ENCODE peak calls at places on chromosomes 13 and 19, in ten cellular contexts. One of them, this sample, is unnamed. For H3K4me1 and H3K36me3, the result is how much of the 10 kb centered on the place peaks cover.

GRCh38 chr19:49858591-49858985 is 7.6 kb downstream of the PTOV1 start:
- DNase-seq in breast epithelium: no peak
- DNase-seq in colonic mucosa: no peak
- DNase-seq in ascending aorta: no peak
- DNase-seq in Peyer's patch: no peak
- DNase-seq in cardiac muscle cell: no peak
- DNase-seq in tibial artery: no peak
- DNase-seq in psoas muscle: peak
- DNase-seq in effector memory CD4-positive, alpha-beta T cell: no peak
- DNase-seq in right lobe of liver: peak
- DNase-seq in this sample: no peak

GRCh38 chr13:73535341-73535740 is 476.5 kb downstream of the KLF5 start:
- DNase-seq in breast epithelium: no peak
- DNase-seq in tibial artery: no peak
- DNase-seq in ascending aorta: no peak
- DNase-seq in right lobe of liver: no peak
- DNase-seq in effector memory CD4-positive, alpha-beta T cell: no peak
- DNase-seq in psoas muscle: no peak
- DNase-seq in cardiac muscle cell: no peak
- DNase-seq in colonic mucosa: no peak
- DNase-seq in Peyer's patch: no peak
- DNase-seq in this sample: no peak

GRCh38 chr19:5804516-5805464 is at the start of gene NRTN:
- DNase-seq in tibial artery: no peak
- DNase-seq in right lobe of liver: peak
- DNase-seq in effector memory CD4-positive, alpha-beta T cell: peak
- DNase-seq in cardiac muscle cell: no peak
- DNase-seq in Peyer's patch: peak
- DNase-seq in ascending aorta: no peak
- DNase-seq in psoas muscle: no peak
- DNase-seq in breast epithelium: no peak
- DNase-seq in colonic mucosa: peak
- DNase-seq in this sample: peak

GRCh38 chr13:107866007-107866665 is 349.2 kb downstream of the LIG4 start:
- DNase-seq in right lobe of liver: no peak
- DNase-seq in Peyer's patch: no peak
- DNase-seq in ascending aorta: no peak
- DNase-seq in psoas muscle: no peak
- DNase-seq in breast epithelium: no peak
- DNase-seq in colonic mucosa: no peak
- DNase-seq in tibial artery: no peak
- DNase-seq in effector memory CD4-positive, alpha-beta T cell: no peak
- DNase-seq in cardiac muscle cell: peak
- DNase-seq in this sample: peak

GRCh38 chr13:33345842-33346241 is 60.3 kb upstream of the STARD13 start:
- DNase-seq in colonic mucosa: no peak
- DNase-seq in Peyer's patch: no peak
- DNase-seq in right lobe of liver: no peak
- DNase-seq in tibial artery: no peak
- DNase-seq in effector memory CD4-positive, alpha-beta T cell: no peak
- DNase-seq in psoas muscle: no peak
- DNase-seq in cardiac muscle cell: no peak
- DNase-seq in breast epithelium: no peak
- DNase-seq in ascending aorta: no peak
- DNase-seq in this sample: no peak

GRCh38 chr13:32903720-32904119 is 112.5 kb upstream of the KL start:
- DNase-seq in Peyer's patch: no peak
- DNase-seq in breast epithelium: no peak
- DNase-seq in psoas muscle: peak
- DNase-seq in colonic mucosa: no peak
- DNase-seq in right lobe of liver: no peak
- DNase-seq in ascending aorta: no peak
- DNase-seq in tibial artery: no peak
- DNase-seq in effector memory CD4-positive, alpha-beta T cell: no peak
- DNase-seq in cardiac muscle cell: no peak
- DNase-seq in this sample: no peak

GRCh38 chr13:30900952-30901749 is 4.9 kb upstream of the MEDAG start:
- DNase-seq in right lobe of liver: no peak
- DNase-seq in psoas muscle: no peak
- DNase-seq in cardiac muscle cell: no peak
- DNase-seq in tibial artery: no peak
- DNase-seq in breast epithelium: no peak
- DNase-seq in effector memory CD4-positive, alpha-beta T cell: no peak
- DNase-seq in ascending aorta: no peak
- DNase-seq in Peyer's patch: no peak
- DNase-seq in colonic mucosa: no peak
- DNase-seq in this sample: no peak

GRCh38 chr19:28045621-28046020 is 1167.3 kb downstream of the UQCRFS1 start:
- DNase-seq in breast epithelium: no peak
- DNase-seq in tibial artery: no peak
- DNase-seq in cardiac muscle cell: no peak
- DNase-seq in colonic mucosa: no peak
- DNase-seq in ascending aorta: no peak
- DNase-seq in psoas muscle: no peak
- DNase-seq in right lobe of liver: no peak
- DNase-seq in effector memory CD4-positive, alpha-beta T cell: no peak
- DNase-seq in Peyer's patch: no peak
- DNase-seq in this sample: no peak

GRCh38 chr19:8242212-8242821 is 33.1 kb downstream of the CERS4 start:
- DNase-seq in colonic mucosa: no peak
- DNase-seq in ascending aorta: no peak
- DNase-seq in Peyer's patch: no peak
- DNase-seq in tibial artery: no peak
- DNase-seq in breast epithelium: no peak
- DNase-seq in psoas muscle: no peak
- DNase-seq in cardiac muscle cell: no peak
- DNase-seq in effector memory CD4-positive, alpha-beta T cell: no peak
- DNase-seq in right lobe of liver: no peak
- DNase-seq in this sample: no peak

GRCh38 chr13:43786766-43787517 is at the start of gene ENOX1:
- DNase-seq in psoas muscle: peak
- DNase-seq in right lobe of liver: peak
- DNase-seq in effector memory CD4-positive, alpha-beta T cell: no peak
- DNase-seq in breast epithelium: no peak
- DNase-seq in Peyer's patch: no peak
- DNase-seq in cardiac muscle cell: peak
- DNase-seq in colonic mucosa: peak
- DNase-seq in tibial artery: peak
- DNase-seq in ascending aorta: no peak
- DNase-seq in this sample: peak

GRCh38 chr13:74683411-74683810 is 549.2 kb upstream of the KLF12 start:
- DNase-seq in cardiac muscle cell: peak
- DNase-seq in right lobe of liver: no peak
- DNase-seq in tibial artery: no peak
- DNase-seq in breast epithelium: no peak
- DNase-seq in ascending aorta: no peak
- DNase-seq in effector memory CD4-positive, alpha-beta T cell: no peak
- DNase-seq in psoas muscle: no peak
- DNase-seq in colonic mucosa: no peak
- DNase-seq in Peyer's patch: no peak
- DNase-seq in this sample: no peak

GRCh38 chr13:44842158-44842557 is 147.1 kb downstream of the NUFIP1 start:
- DNase-seq in cardiac muscle cell: peak
- DNase-seq in ascending aorta: no peak
- DNase-seq in psoas muscle: no peak
- DNase-seq in Peyer's patch: no peak
- DNase-seq in colonic mucosa: no peak
- DNase-seq in effector memory CD4-positive, alpha-beta T cell: no peak
- DNase-seq in right lobe of liver: no peak
- DNase-seq in tibial artery: no peak
- DNase-seq in breast epithelium: no peak
- DNase-seq in this sample: no peak

GRCh38 chr13:97512732-97513131 is 78.8 kb downstream of the RAP2A start:
- DNase-seq in right lobe of liver: no peak
- DNase-seq in colonic mucosa: no peak
- DNase-seq in ascending aorta: no peak
- DNase-seq in breast epithelium: no peak
- DNase-seq in Peyer's patch: no peak
- DNase-seq in cardiac muscle cell: no peak
- DNase-seq in tibial artery: no peak
- DNase-seq in effector memory CD4-positive, alpha-beta T cell: no peak
- DNase-seq in psoas muscle: no peak
- DNase-seq in this sample: no peak

GRCh38 chr13:26019881-26020535 is 31.8 kb downstream of the SHISA2 start:
- DNase-seq in Peyer's patch: no peak
- DNase-seq in right lobe of liver: no peak
- DNase-seq in cardiac muscle cell: peak
- DNase-seq in colonic mucosa: no peak
- DNase-seq in tibial artery: no peak
- DNase-seq in psoas muscle: no peak
- DNase-seq in effector memory CD4-positive, alpha-beta T cell: no peak
- DNase-seq in ascending aorta: no peak
- DNase-seq in breast epithelium: no peak
- DNase-seq in this sample: no peak

GRCh38 chr19:51296331-51297093 is 14.9 kb upstream of the IGLON5 start:
- DNase-seq in Peyer's patch: no peak
- DNase-seq in right lobe of liver: no peak
- DNase-seq in cardiac muscle cell: peak
- DNase-seq in breast epithelium: no peak
- DNase-seq in psoas muscle: no peak
- DNase-seq in ascending aorta: no peak
- DNase-seq in colonic mucosa: no peak
- DNase-seq in tibial artery: no peak
- DNase-seq in effector memory CD4-positive, alpha-beta T cell: no peak
- DNase-seq in this sample: no peak

GRCh38 chr19:11422163-11423068 is 3.3 kb upstream of the RGL3 start:
- DNase-seq in ascending aorta: peak
- DNase-seq in breast epithelium: peak
- DNase-seq in Peyer's patch: peak
- DNase-seq in tibial artery: peak
- DNase-seq in psoas muscle: peak
- DNase-seq in colonic mucosa: peak
- DNase-seq in cardiac muscle cell: peak
- DNase-seq in right lobe of liver: peak
- DNase-seq in effector memory CD4-positive, alpha-beta T cell: peak
- DNase-seq in this sample: peak
- H3K4me1 ChIP-seq in ascending aorta: under half
- H3K4me1 ChIP-seq in breast epithelium: under half
- H3K4me1 ChIP-seq in Peyer's patch: under half
- H3K4me1 ChIP-seq in tibial artery: under half
- H3K4me1 ChIP-seq in psoas muscle: under half
- H3K4me1 ChIP-seq in colonic mucosa: under half
- H3K4me1 ChIP-seq in cardiac muscle cell: under half
- H3K4me1 ChIP-seq in right lobe of liver: under half
- H3K4me1 ChIP-seq in effector memory CD4-positive, alpha-beta T cell: under half
- H3K4me1 ChIP-seq in this sample: under half

DNA sequence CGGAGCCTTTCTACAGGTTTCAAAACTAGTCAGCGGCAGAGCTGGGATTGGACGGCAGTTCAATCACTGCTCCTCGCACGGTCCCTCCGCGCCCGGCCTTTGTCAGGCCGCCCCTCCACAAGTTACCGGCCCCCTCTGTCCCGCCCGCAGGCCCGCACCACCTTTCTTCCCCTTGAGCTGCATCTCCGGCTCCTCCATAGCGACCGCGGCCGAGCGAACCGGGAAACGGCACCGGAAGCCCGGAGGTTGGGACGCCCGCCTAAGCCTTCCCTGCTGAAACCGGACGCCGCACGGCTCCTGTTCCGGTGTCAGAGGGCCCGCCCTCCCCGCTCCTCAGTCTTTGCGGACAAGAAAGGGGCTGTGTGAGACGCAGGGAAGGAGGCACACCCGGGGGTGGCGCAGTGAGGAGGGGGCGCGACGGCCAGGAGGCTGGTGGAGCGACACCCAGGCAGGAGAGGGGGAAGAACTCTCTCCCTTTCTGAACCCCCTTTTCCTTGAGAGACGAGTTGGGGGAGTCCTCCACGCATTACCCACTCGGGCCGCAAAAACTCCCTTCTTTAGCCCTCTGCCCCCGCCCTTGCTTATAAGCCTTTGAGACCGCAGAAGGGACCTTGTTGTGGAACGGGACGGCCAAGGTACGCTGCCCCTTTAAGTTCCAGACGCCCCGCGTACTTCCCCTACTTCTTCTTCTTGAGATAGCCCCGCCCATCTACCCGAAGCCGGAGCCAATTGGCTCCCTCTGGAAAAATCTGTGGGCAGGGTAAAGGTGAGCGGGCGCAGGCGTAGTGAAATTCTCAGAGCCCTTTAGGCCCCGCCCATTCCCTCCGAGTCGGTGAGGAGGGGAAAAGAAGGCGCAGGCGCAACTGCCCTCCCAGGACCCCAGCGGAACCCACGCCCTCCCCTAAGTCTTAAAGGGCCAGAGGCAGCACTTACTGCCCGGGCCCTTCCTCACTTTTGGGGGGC is at the start of the genes BORCS8 and RFXANK:
- DNase-seq in ascending aorta: peak
- DNase-seq in right lobe of liver: peak
- DNase-seq in tibial artery: peak
- DNase-seq in colonic mucosa: peak
- DNase-seq in breast epithelium: peak
- DNase-seq in psoas muscle: peak
- DNase-seq in Peyer's patch: peak
- DNase-seq in effector memory CD4-positive, alpha-beta T cell: peak
- DNase-seq in cardiac muscle cell: peak
- DNase-seq in this sample: peak
- H3K36me3 ChIP-seq in ascending aorta: under half
- H3K36me3 ChIP-seq in right lobe of liver: under half
- H3K36me3 ChIP-seq in tibial artery: under half
- H3K36me3 ChIP-seq in colonic mucosa: under half
- H3K36me3 ChIP-seq in breast epithelium: under half
- H3K36me3 ChIP-seq in psoas muscle: under half
- H3K36me3 ChIP-seq in Peyer's patch: under half
- H3K36me3 ChIP-seq in effector memory CD4-positive, alpha-beta T cell: under half
- H3K36me3 ChIP-seq in cardiac muscle cell: under half
- H3K36me3 ChIP-seq in this sample: under half

GRCh38 chr13:110364081-110364480 is 57.0 kb downstream of the COL4A2 start:
- DNase-seq in breast epithelium: no peak
- DNase-seq in cardiac muscle cell: no peak
- DNase-seq in tibial artery: no peak
- DNase-seq in psoas muscle: no peak
- DNase-seq in colonic mucosa: no peak
- DNase-seq in right lobe of liver: no peak
- DNase-seq in ascending aorta: no peak
- DNase-seq in effector memory CD4-positive, alpha-beta T cell: no peak
- DNase-seq in Peyer's patch: no peak
- DNase-seq in this sample: no peak
- H3K4me1 ChIP-seq in breast epithelium: under half
- H3K4me1 ChIP-seq in cardiac muscle cell: half or more
- H3K4me1 ChIP-seq in tibial artery: half or more
- H3K4me1 ChIP-seq in psoas muscle: under half
- H3K4me1 ChIP-seq in colonic mucosa: under half
- H3K4me1 ChIP-seq in right lobe of liver: under half
- H3K4me1 ChIP-seq in ascending aorta: half or more
- H3K4me1 ChIP-seq in effector memory CD4-positive, alpha-beta T cell: under half
- H3K4me1 ChIP-seq in Peyer's patch: under half
- H3K4me1 ChIP-seq in this sample: under half

DNA sequence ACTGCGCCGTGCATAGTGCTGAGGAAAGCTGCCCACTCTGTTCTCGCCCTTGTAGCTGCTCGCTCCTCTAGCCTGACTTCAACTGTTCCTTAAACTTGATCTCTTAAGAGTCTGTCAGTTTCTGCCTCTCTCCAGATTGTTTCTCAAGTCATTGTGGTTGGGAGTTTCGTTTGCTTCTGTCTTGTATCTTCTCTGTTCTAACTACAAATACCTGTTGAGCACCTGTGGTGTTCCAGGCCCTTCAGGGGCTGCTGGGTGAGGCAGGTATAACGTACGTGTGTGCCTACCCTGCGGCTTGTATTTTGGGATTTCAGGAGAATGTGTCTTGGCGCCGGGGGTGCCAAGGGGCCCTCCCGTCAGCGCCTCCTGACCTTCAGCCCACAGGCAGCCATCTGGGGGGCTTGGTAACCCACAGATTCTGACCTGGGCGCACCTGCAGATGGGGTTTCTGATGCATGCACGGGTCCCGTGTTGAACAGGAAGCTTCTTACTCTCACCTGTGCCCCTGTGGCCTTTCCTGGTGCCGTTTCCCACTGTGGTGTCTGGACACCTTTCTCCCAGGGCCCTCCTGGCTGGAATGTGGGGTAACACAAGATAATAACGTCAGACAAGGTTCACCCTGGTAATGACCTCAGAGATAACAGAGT is 17.2 kb upstream of the DCUN1D2 start:
- DNase-seq in breast epithelium: no peak
- DNase-seq in right lobe of liver: no peak
- DNase-seq in tibial artery: no peak
- DNase-seq in Peyer's patch: no peak
- DNase-seq in ascending aorta: no peak
- DNase-seq in cardiac muscle cell: no peak
- DNase-seq in colonic mucosa: no peak
- DNase-seq in effector memory CD4-positive, alpha-beta T cell: no peak
- DNase-seq in psoas muscle: no peak
- DNase-seq in this sample: no peak
- H3K36me3 ChIP-seq in breast epithelium: under half
- H3K36me3 ChIP-seq in right lobe of liver: under half
- H3K36me3 ChIP-seq in tibial artery: half or more
- H3K36me3 ChIP-seq in Peyer's patch: under half
- H3K36me3 ChIP-seq in ascending aorta: half or more
- H3K36me3 ChIP-seq in cardiac muscle cell: under half
- H3K36me3 ChIP-seq in colonic mucosa: under half
- H3K36me3 ChIP-seq in effector memory CD4-positive, alpha-beta T cell: under half
- H3K36me3 ChIP-seq in psoas muscle: half or more
- H3K36me3 ChIP-seq in this sample: under half